ENCODE peak calls at places on chromosomes 16 and 17, in nine cellular contexts. I is HL-60, C is stomach, O is SK-N-SH, Z is HCT116, R is transverse colon, E is prostate gland, X is breast epithelium, K is GM12878. T is an unnamed sample.

GRCh38 chr16:17590711-17591654 is 120.2 kb upstream of the XYLT1 start:
- DNase-seq in I (no peak), C (no peak), O (no peak), Z (no peak), R (no peak), E (no peak), X (no peak), K (no peak), T (no peak)

GRCh38 chr16:16144416-16144815 is 78.9 kb downstream of the ABCC6 start:
- DNase-seq in I (no peak), C (no peak), O (no peak), Z (no peak), R (no peak), E (no peak), X (no peak), K (no peak), T (no peak)

GRCh38 chr17:48598727-48599126 is 5.1 kb upstream of the HOXB5 start:
- DNase-seq in I (no peak), C (no peak), O (no peak), Z (no peak), R (no peak), E (no peak), X (no peak), K (no peak), T (no peak)

GRCh38 chr16:56797861-56798260 is 67.1 kb upstream of the SLC12A3 start:
- DNase-seq in I (no peak), C (no peak), O (no peak), Z (no peak), R (no peak), E (no peak), X (no peak), K (no peak), T (no peak)

GRCh38 chr16:86740817-86741799 is 162.8 kb downstream of the FOXL1 start:
- DNase-seq in I (no peak), C (no peak), O (no peak), Z (no peak), R (no peak), E (no peak), X (no peak), K (no peak), T (peak; percentile 18)

GRCh38 chr17:1108810-1109605 is 70.8 kb downstream of the ABR start:
- DNase-seq in I (no peak), C (peak; percentile 71), O (peak; percentile 85), Z (no peak), R (peak; percentile 67), E (no peak), X (no peak), K (no peak), T (no peak)

GRCh38 chr17:7307686-7308624 is 527 bp downstream of the EIF5A start:
- DNase-seq in I (peak; percentile 65), C (peak; percentile 51), O (peak; percentile 68), Z (no peak), R (peak; percentile 60), E (no peak), X (no peak), K (no peak), T (no peak)

GRCh38 chr17:47611372-47612350 is 38.1 kb upstream of the KPNB1 start:
- DNase-seq in I (no peak), C (no peak), O (no peak), Z (no peak), R (no peak), E (no peak), X (no peak), K (no peak), T (no peak)

GRCh38 chr16:31148281-31148728 is 1.6 kb downstream of the PRSS36 start:
- DNase-seq in I (no peak), C (peak; percentile 87), O (peak; percentile 38), Z (peak; percentile 35), R (peak; percentile 88), E (peak; percentile 59), X (no peak), K (no peak), T (no peak)
- TF ChIP-seq POLR2AphosphoS5 in I (no peak), C (no peak), O (no peak), Z (no peak), R (peak; percentile 45), E (no peak), X (no peak), K (no peak), T (no peak)

GRCh38 chr16:48817032-48817431 is 207.1 kb upstream of the N4BP1 start:
- DNase-seq in I (no peak), C (no peak), O (no peak), Z (no peak), R (no peak), E (no peak), X (no peak), K (no peak), T (no peak)
- H3K27ac ChIP-seq in I (no peak overlapping the region), C (no peak overlapping the region), O (no peak overlapping the region), Z (no peak overlapping the region), R (no peak overlapping the region), E (no peak overlapping the region), X (no peak overlapping the region), K (no peak overlapping the region), T (no peak overlapping the region)

GRCh38 chr17:45022288-45022648 is 29.2 kb downstream of the DCAKD start:
- DNase-seq in I (no peak), C (no peak), O (no peak), Z (no peak), R (no peak), E (no peak), X (no peak), K (no peak), T (no peak)
- TF ChIP-seq CTCF in I (no peak), C (peak; percentile 24), O (no peak), Z (peak; percentile 5), R (peak; percentile 7), E (no peak), X (no peak), K (no peak), T (no peak)

GRCh38 chr16:74661064-74661463 is 5.6 kb downstream of the RFWD3 start:
- DNase-seq in I (no peak), C (no peak), O (no peak), Z (no peak), R (no peak), E (no peak), X (no peak), K (no peak), T (no peak)

GRCh38 chr16:74667215-74667765 is 613 bp upstream of the RFWD3 start:
- DNase-seq in I (no peak), C (peak; percentile 34), O (peak; percentile 24), Z (no peak), R (peak; percentile 19), E (no peak), X (no peak), K (no peak), T (peak; percentile 5)

GRCh38 chr16:74666010-74666421 is 661 bp downstream of the RFWD3 start:
- DNase-seq in I (no peak), C (no peak), O (no peak), Z (no peak), R (no peak), E (no peak), X (no peak), K (no peak), T (no peak)

GRCh38 chr16:74666425-74667214 is at the start of gene RFWD3:
- DNase-seq in I (peak; percentile 97), C (peak; percentile 98), O (peak; percentile 98), Z (peak; percentile 97), R (peak; percentile 97), E (peak; percentile 99), X (peak; percentile 98), K (peak; percentile 94), T (peak; percentile 81)
- TF ChIP-seq POLR2AphosphoS5 in I (peak; percentile 86), C (peak; percentile 35), O (peak; percentile 85), Z (peak; percentile 86), R (peak; percentile 88), E (peak; percentile 96), X (peak; percentile 48), K (peak; percentile 97), T (peak; percentile 83)

GRCh38 chr17:45406107-45406506 is 26.6 kb downstream of the ARHGAP27 start:
- DNase-seq in I (no peak), C (no peak), O (no peak), Z (no peak), R (no peak), E (no peak), X (no peak), K (no peak), T (no peak)

GRCh38 chr17:45411348-45412105 is 21.1 kb downstream of the ARHGAP27 start:
- DNase-seq in I (peak; percentile 82), C (no peak), O (no peak), Z (no peak), R (peak; percentile 66), E (no peak), X (no peak), K (no peak), T (no peak)

GRCh38 chr17:45408611-45409421 is 23.9 kb downstream of the ARHGAP27 start:
- DNase-seq in I (no peak), C (no peak), O (no peak), Z (no peak), R (peak; percentile 29), E (no peak), X (no peak), K (no peak), T (no peak)

GRCh38 chr17:45410144-45411091 is 22.3 kb downstream of the ARHGAP27 start:
- DNase-seq in I (peak; percentile 80), C (no peak), O (peak; percentile 59), Z (no peak), R (peak; percentile 51), E (no peak), X (no peak), K (no peak), T (no peak)

DNA sequence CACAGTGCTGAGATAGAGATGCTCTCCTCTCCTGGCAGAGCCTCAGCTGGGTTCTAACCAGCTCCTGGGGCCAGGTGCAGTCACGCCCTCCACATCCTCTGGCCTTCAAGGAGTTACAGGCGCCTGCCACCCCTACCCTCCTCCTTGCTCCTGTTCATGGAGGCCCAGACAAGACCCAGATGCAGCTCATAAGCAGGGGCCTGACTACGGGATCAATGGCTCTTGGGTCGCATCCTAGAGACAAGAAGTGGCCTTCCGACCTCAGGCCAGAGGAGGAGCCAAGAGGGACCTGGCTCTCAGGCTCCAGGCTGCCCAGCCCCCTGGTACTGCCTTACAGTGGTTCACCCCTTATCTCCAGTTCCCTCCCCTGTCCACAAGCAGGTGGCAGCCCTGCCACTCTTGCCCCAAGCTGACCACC is 23.0 kb downstream of the ARHGAP27 start:
- DNase-seq in I (no peak), C (no peak), O (no peak), Z (no peak), R (no peak), E (no peak), X (no peak), K (no peak), T (no peak)
- H3K27ac ChIP-seq in I (peak overlapping the region; percentile 94), C (peak overlapping the region; percentile 85), O (no peak overlapping the region), Z (no peak overlapping the region), R (peak overlapping the region; percentile 89), E (no peak overlapping the region), X (no peak overlapping the region), K (peak overlapping the region; percentile 92), T (no peak overlapping the region)

DNA sequence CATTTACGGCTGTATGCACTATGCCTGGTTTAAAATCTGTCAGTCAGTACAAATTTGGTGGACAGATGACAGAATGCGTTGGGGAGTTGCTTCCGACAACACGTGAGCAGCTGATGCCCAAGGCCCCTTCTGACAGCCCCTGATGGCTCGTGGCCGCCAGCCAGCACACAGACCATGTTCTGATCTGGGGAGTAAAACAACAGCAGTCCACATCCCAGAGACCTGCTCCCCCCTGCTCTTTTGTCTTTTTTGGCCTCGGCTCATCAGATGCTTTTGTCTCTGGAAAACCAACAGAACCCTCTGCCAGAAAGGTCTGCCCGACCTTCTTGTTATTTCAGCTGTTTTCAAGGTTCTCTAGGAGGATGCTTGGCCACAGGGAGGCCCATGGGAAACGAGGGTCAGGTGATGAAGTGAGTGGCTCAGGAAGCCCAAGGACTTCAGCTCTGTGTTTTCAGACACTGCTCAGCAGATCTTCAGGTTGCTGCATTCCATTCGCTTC is 10.8 kb downstream of the ARSG start:
- DNase-seq in I (no peak), C (no peak), O (peak; percentile 47), Z (no peak), R (no peak), E (no peak), X (no peak), K (no peak), T (no peak)
- TF ChIP-seq CTCF in I (no peak), C (no peak), O (no peak), Z (no peak), R (no peak), E (no peak), X (no peak), K (no peak), T (no peak)

T was measured in Panc1.